ENCODE peak calls at places on chromosomes 11 and 22, in four cellular contexts. One of them, this sample, is unnamed.

GRCh38 chr22:50304528-50305392 is 2.7 kb downstream of the PLXNB2 start:
- DNase-seq in body of pancreas: no peak
- DNase-seq in IMR-90: no peak
- DNase-seq in A549: peak
- DNase-seq in this sample: no peak

GRCh38 chr11:78798567-78799170 is 224.0 kb upstream of the NARS2 start:
- DNase-seq in IMR-90: peak
- DNase-seq in A549: peak
- DNase-seq in body of pancreas: peak
- DNase-seq in this sample: no peak

GRCh38 chr11:17730608-17731462 is 3.7 kb upstream of the KCNC1 start:
- DNase-seq in IMR-90: peak
- DNase-seq in A549: peak
- DNase-seq in body of pancreas: peak
- DNase-seq in this sample: peak

GRCh38 chr11:107956543-107956942 is 28.3 kb downstream of the RAB39A start:
- DNase-seq in A549: no peak
- DNase-seq in body of pancreas: no peak
- DNase-seq in IMR-90: no peak
- DNase-seq in this sample: no peak

GRCh38 chr11:106974831-106975230 is 43.4 kb downstream of the GUCY1A2 start:
- DNase-seq in body of pancreas: no peak
- DNase-seq in IMR-90: no peak
- DNase-seq in A549: no peak
- DNase-seq in this sample: no peak

GRCh38 chr11:128862913-128863660 is 4.0 kb downstream of the KCNJ1 start:
- DNase-seq in IMR-90: peak
- DNase-seq in A549: no peak
- DNase-seq in body of pancreas: no peak
- DNase-seq in this sample: peak

GRCh38 chr22:42978453-42979103 is 36.4 kb downstream of the PACSIN2 start:
- DNase-seq in IMR-90: peak
- DNase-seq in body of pancreas: no peak
- DNase-seq in A549: no peak
- DNase-seq in this sample: no peak

GRCh38 chr11:69947059-69947771 is 128.0 kb upstream of the FGF3 start:
- DNase-seq in IMR-90: no peak
- DNase-seq in A549: peak
- DNase-seq in body of pancreas: no peak
- DNase-seq in this sample: no peak

GRCh38 chr22:44523981-44524759 is 26.1 kb upstream of the RTL6 start:
- DNase-seq in IMR-90: peak
- DNase-seq in body of pancreas: no peak
- DNase-seq in A549: no peak
- DNase-seq in this sample: peak

GRCh38 chr11:16881074-16881709 is 133.0 kb downstream of the PLEKHA7 start:
- DNase-seq in IMR-90: peak
- DNase-seq in A549: no peak
- DNase-seq in body of pancreas: peak
- DNase-seq in this sample: no peak

GRCh38 chr11:85299247-85299646 is 327.9 kb downstream of the DLG2 start:
- DNase-seq in body of pancreas: no peak
- DNase-seq in A549: peak
- DNase-seq in IMR-90: no peak
- DNase-seq in this sample: no peak

GRCh38 chr22:31972180-31972579 is 27.8 kb downstream of the YWHAH start:
- DNase-seq in IMR-90: no peak
- DNase-seq in A549: no peak
- DNase-seq in body of pancreas: no peak
- DNase-seq in this sample: no peak

GRCh38 chr22:32531228-32531627 is 56.6 kb downstream of the FBXO7 start:
- DNase-seq in IMR-90: no peak
- DNase-seq in body of pancreas: no peak
- DNase-seq in A549: no peak
- DNase-seq in this sample: no peak

GRCh38 chr11:19187101-19187500 is 14.7 kb downstream of the CSRP3 start:
- DNase-seq in IMR-90: peak
- DNase-seq in body of pancreas: no peak
- DNase-seq in A549: no peak
- DNase-seq in this sample: peak

DNA sequence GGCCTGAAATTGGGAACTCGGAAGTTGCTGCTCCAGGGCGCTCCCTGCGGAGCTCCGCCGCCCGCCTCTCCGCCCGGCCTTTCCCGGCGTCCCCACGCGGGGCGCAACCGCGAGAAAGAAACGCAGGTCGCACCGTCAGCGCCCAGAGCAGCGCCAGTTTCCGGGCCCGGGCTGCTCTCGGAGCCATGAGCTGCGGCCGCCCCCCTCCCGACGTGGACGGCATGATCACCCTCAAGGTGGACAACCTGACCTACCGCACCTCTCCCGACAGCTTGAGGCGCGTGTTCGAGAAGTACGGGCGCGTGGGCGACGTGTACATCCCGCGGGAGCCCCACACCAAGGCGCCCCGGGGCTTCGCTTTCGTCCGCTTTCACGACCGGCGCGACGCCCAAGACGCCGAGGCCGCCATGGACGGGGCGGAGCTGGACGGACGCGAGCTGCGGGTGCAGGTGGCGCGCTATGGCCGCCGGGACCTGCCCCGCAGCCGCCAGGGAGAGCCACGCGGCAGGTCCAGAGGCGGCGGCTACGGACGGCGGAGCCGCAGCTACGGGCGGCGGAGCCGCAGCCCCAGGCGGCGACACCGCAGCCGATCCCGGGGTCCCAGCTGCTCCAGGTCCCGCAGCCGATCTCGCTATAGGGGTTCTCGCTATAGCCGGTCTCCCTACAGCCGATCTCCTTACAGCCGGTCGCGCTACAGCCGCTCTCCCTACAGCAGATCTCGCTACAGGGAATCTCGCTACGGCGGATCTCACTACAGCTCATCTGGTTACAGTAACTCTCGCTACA is 516 bp downstream of the SRSF8 start:
- DNase-seq in IMR-90: peak
- DNase-seq in body of pancreas: peak
- DNase-seq in A549: peak
- DNase-seq in this sample: no peak
- TF ChIP-seq CTCF in IMR-90: peak
- TF ChIP-seq CTCF in body of pancreas: peak
- TF ChIP-seq CTCF in A549: peak
- TF ChIP-seq CTCF in this sample: peak

DNA sequence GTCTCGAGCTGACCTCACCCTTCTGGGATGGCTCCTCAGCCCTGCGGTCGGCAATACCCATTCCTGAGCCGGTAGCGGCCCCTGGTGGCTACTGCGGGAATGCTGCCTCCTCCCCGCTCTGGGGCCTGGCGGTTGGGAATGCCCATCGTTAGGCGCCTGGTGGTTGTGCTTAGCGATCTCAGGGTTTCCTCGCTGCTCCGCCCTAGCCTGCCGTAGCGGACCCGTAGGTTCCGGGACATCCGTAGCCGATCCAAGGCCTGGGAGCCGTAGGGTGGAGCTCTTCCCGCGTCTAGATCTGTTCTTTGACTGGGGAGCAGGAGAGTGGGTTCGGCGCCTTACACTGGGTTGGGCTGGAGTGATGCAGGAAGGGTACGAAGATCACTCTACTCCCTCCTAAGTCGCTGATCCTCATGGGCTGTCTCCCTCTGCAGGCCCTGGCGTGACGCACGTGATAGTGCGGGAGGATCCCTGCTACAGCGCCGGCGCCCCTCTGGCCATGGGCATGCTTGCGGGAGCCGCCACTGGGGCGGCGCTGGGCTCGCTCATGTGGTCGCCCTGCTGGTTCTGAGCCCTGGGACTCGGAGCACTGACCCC is 14.8 kb downstream of the PLEKHB1 start:
- DNase-seq in body of pancreas: peak
- DNase-seq in IMR-90: peak
- DNase-seq in A549: peak
- DNase-seq in this sample: peak
- TF ChIP-seq CTCF in body of pancreas: peak
- TF ChIP-seq CTCF in IMR-90: peak
- TF ChIP-seq CTCF in A549: peak
- TF ChIP-seq CTCF in this sample: peak

DNA sequence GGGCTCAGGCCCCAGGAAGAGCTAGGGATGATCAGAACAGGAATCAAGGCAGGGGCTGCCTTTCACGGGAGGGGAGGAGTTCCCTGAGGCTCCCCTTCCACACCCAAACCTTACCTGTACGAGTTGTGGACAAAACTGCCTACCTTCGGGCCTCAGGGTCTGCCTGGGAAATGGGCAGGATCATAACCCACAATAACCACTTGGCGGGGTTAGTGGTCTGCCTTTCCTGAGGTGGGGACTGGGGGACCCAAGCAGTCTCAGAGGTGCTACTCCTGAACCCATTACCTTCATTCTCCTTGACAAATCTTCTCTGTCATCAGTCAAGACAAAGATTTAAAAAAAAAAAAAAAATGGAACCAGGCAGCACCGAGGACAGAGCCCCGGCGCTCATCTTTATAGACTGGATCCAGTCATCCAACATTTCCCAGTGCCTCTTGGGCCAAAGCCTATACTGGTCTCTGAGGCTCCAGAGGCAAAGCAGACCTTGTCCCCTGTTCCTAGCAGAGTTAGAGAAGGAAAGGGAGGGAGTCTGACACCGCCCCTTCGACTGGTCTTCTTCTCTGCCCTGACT is 14.2 kb downstream of the P2RY6 start:
- DNase-seq in IMR-90: no peak
- DNase-seq in body of pancreas: no peak
- DNase-seq in A549: no peak
- DNase-seq in this sample: no peak
- TF ChIP-seq CTCF in IMR-90: no peak
- TF ChIP-seq CTCF in body of pancreas: no peak
- TF ChIP-seq CTCF in A549: no peak
- TF ChIP-seq CTCF in this sample: no peak

GRCh38 chr11:77473801-77474508 is at the start of gene PAK1:
- DNase-seq in A549: peak
- DNase-seq in IMR-90: peak
- DNase-seq in body of pancreas: peak
- DNase-seq in this sample: no peak
- TF ChIP-seq CTCF in A549: peak
- TF ChIP-seq CTCF in IMR-90: peak
- TF ChIP-seq CTCF in body of pancreas: peak
- TF ChIP-seq CTCF in this sample: no peak

DNA sequence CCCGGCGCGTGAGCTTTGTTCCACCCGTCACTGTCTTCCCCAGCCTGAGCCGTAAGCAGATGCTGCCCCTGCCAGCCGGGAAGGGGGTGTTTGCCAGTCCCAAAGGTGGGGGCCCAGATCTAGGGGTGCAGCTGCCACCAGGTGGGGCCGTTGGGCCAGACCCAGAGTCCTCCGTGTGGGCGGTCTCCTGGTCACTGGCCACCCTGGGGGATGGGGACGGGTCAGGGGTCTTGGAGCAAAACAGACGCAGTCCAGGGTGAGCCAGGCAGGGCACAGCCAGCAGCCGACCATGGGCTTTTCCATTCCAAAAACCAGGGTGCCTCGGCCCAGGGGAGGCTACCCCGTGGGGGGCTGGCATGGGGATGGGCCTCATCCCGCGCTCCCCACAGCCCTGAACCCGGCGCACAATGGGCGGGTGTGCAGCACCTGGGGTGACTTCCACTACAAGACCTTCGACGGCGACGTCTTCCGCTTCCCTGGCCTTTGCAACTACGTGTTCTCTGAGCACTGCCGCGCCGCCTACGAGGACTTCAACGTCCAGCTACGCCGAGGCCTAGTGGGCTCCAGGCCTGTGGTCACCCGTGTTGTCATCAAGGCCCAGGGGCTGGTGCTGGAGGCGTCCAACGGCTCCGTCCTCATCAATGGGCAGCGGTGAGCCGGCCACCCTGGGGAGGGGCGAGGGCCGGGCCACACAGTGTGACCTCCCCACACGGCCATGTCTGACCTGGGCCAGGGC is 3.5 kb downstream of the MUC5B start:
- DNase-seq in IMR-90: no peak
- DNase-seq in body of pancreas: no peak
- DNase-seq in A549: no peak
- DNase-seq in this sample: no peak
- TF ChIP-seq CTCF in IMR-90: no peak
- TF ChIP-seq CTCF in body of pancreas: no peak
- TF ChIP-seq CTCF in A549: no peak
- TF ChIP-seq CTCF in this sample: no peak